ENCODE peak calls at places on chromosomes 4 and X, in five cellular contexts. J is AG08395; C is stimulated activated CD4-positive, alpha-beta T cell treated with anti-CD3 and anti-CD28 coated beads, Interleukin-2, amount 100 ng/mL, for 24 hours; M is activated CD4-positive, alpha-beta T cell treated with anti-CD3 and anti-CD28 coated beads, Interleukin-2, amount 50 U/mL, for 4 hours; T is AG20443. P is an unnamed sample.

GRCh38 chr4:3449047-3449573 is 7.3 kb downstream of the HGFAC start:
- DNase-seq in C (no peak), J (no peak), T (no peak), M (no peak), P (no peak)

GRCh38 chr4:61401771-61402170 is 201.6 kb downstream of the ADGRL3 start:
- DNase-seq in M (no peak), J (no peak), C (no peak), T (no peak), P (no peak)

GRCh38 chr4:173835863-173836262 is 305.8 kb upstream of the HAND2 start:
- DNase-seq in M (no peak), C (no peak), T (peak), J (peak), P (no peak)

GRCh38 chr4:164350086-164350485 is 403.8 kb upstream of the SMIM31 start:
- DNase-seq in T (no peak), M (no peak), J (no peak), C (no peak), P (no peak)

GRCh38 chr4:74032064-74032463 is 6.4 kb downstream of the CXCL3 start:
- DNase-seq in T (no peak), C (no peak), J (peak), M (no peak), P (no peak)

GRCh38 chrX:119817130-119817690 is 25.8 kb upstream of the RPL39 start:
- DNase-seq in J (peak), T (peak), C (no peak), M (no peak), P (peak)

GRCh38 chr4:156638925-156639605 is 332.5 kb downstream of the PDGFC start:
- DNase-seq in M (no peak), T (peak), C (no peak), J (peak), P (no peak)

GRCh38 chr4:81392164-81392563 is 79.5 kb downstream of the RASGEF1B start:
- DNase-seq in M (no peak), C (no peak), T (no peak), J (no peak), P (no peak)

GRCh38 chr4:166064706-166065105 is 191.7 kb downstream of the TLL1 start:
- DNase-seq in J (no peak), T (no peak), C (no peak), M (no peak), P (no peak)

GRCh38 chr4:40506492-40506891 is 123.2 kb downstream of the RBM47 start:
- DNase-seq in M (no peak), C (no peak), J (no peak), T (no peak), P (no peak)

GRCh38 chr4:98568896-98569663 is 89.3 kb downstream of the TSPAN5 start:
- DNase-seq in J (no peak), M (no peak), C (no peak), T (no peak), P (no peak)

GRCh38 chr4:99179626-99180025 is 35.5 kb upstream of the ADH4 start:
- DNase-seq in J (no peak), C (no peak), M (no peak), T (no peak), P (no peak)

GRCh38 chrX:139758809-139759208 is 50.8 kb upstream of the MCF2 start:
- DNase-seq in C (no peak), M (no peak), J (no peak), T (no peak), P (no peak)

GRCh38 chr4:52173470-52174055 is 122.5 kb downstream of the SPATA18 start:
- DNase-seq in T (peak), M (no peak), C (no peak), J (peak), P (peak)

GRCh38 chr4:100936676-100937390 is 410.5 kb downstream of the PPP3CA start:
- DNase-seq in M (no peak), C (no peak), J (no peak), T (no peak), P (no peak)

GRCh38 chrX:136822337-136823095 is 41.8 kb upstream of the ARHGEF6 start:
- DNase-seq in M (no peak), C (no peak), J (no peak), T (no peak), P (no peak)

GRCh38 chr4:159946983-159947645 is 844.2 kb downstream of the RAPGEF2 start:
- DNase-seq in C (no peak), T (peak), M (no peak), J (peak), P (peak)

P was measured in GM04503.